ENCODE peak calls at places on chromosomes 6 and 20, in ten cellular contexts. W is aorta; D is activated T-helper 1 cell treated with anti-CD3 and anti-CD28 coated beads, Interleukin-12 subunit alpha, Interleukin-12 subunit beta, Interleukin-2, Interleukin-4 antibody, amounts not matched to agents 30 ng/mL and 10 ng/mL and 1 ng/mL, durations not matched to agents 14 hours and 24 hours and 36 hours; U is stomach; L is Ammon's horn; K is NCI-H82; P is T-helper 1 cell; R is midbrain; T is NCI-H1092 treated with DMSO at 0.1 percent for 48 hours; J is uterus. V is an unnamed sample.

GRCh38 chr20:43781215-43781614 is 54.4 kb upstream of the GTSF1L start:
- DNase-seq in W (no peak), D (no peak), U (no peak), L (no peak), K (no peak), P (no peak), R (no peak), T (no peak), J (no peak), V (no peak)

GRCh38 chr20:51542033-51542893 is at the start of gene NFATC2:
- DNase-seq in W (peak), D (peak), U (peak), L (peak), K (peak), P (peak), R (no peak), T (peak), J (peak), V (no peak)

GRCh38 chr20:33251496-33251895 is 15.7 kb downstream of the BPIFA1 start:
- DNase-seq in W (no peak), D (no peak), U (no peak), L (no peak), K (no peak), P (no peak), R (no peak), T (peak), J (no peak), V (no peak)

GRCh38 chr6:126913658-126914057 is 204.8 kb upstream of the RSPO3 start:
- DNase-seq in W (no peak), D (no peak), U (no peak), L (no peak), K (no peak), P (no peak), R (no peak), T (no peak), J (no peak), V (no peak)

GRCh38 chr6:1226208-1227099 is 85.4 kb upstream of the FOXQ1 start:
- DNase-seq in W (no peak), D (no peak), U (no peak), L (no peak), K (no peak), P (no peak), R (no peak), T (no peak), J (no peak), V (no peak)

GRCh38 chr20:50478162-50479036 is 31.8 kb upstream of the PTPN1 start:
- DNase-seq in W (peak), D (peak), U (peak), L (peak), K (peak), P (peak), R (peak), T (peak), J (peak), V (no peak)

GRCh38 chr20:7523288-7523687 is 417.0 kb downstream of the HAO1 start:
- DNase-seq in W (no peak), D (no peak), U (no peak), L (no peak), K (no peak), P (no peak), R (no peak), T (no peak), J (no peak), V (no peak)

GRCh38 chr6:128463942-128464341 is 56.5 kb downstream of the PTPRK start:
- DNase-seq in W (no peak), D (no peak), U (no peak), L (no peak), K (no peak), P (no peak), R (no peak), T (no peak), J (no peak), V (no peak)

GRCh38 chr6:154995241-154996162 is at the start of gene TIAM2:
- DNase-seq in W (peak), D (peak), U (no peak), L (no peak), K (peak), P (no peak), R (no peak), T (no peak), J (no peak), V (no peak)

GRCh38 chr6:151317206-151317994 is 74.0 kb downstream of the ZBTB2 start:
- DNase-seq in W (no peak), D (no peak), U (no peak), L (no peak), K (no peak), P (no peak), R (no peak), T (no peak), J (no peak), V (no peak)

GRCh38 chr20:4573564-4574355 is 147.9 kb upstream of the PRND start:
- DNase-seq in W (no peak), D (no peak), U (no peak), L (no peak), K (peak), P (no peak), R (no peak), T (no peak), J (no peak), V (no peak)

GRCh38 chr20:53652090-53652858 is 58.6 kb upstream of the ZNF217 start:
- DNase-seq in W (no peak), D (no peak), U (no peak), L (peak), K (peak), P (no peak), R (peak), T (no peak), J (no peak), V (no peak)

GRCh38 chr6:159823953-159824352 is 23.9 kb downstream of the PNLDC1 start:
- DNase-seq in W (no peak), D (no peak), U (no peak), L (no peak), K (no peak), P (no peak), R (no peak), T (no peak), J (no peak), V (no peak)

GRCh38 chr6:170516783-170517616 is 36.1 kb downstream of the PSMB1 start:
- DNase-seq in W (no peak), D (peak), U (peak), L (peak), K (peak), P (no peak), R (peak), T (peak), J (no peak), V (no peak)

GRCh38 chr6:121505284-121505683 is 69.8 kb downstream of the GJA1 start:
- DNase-seq in W (no peak), D (no peak), U (no peak), L (no peak), K (no peak), P (no peak), R (no peak), T (no peak), J (no peak), V (no peak)

GRCh38 chr6:16498237-16498636 is 259.9 kb downstream of the GMPR start:
- DNase-seq in W (no peak), D (no peak), U (no peak), L (no peak), K (no peak), P (no peak), R (no peak), T (no peak), J (no peak), V (no peak)

GRCh38 chr20:61621381-61621780 is 369.3 kb downstream of the CDH4 start:
- DNase-seq in W (no peak), D (no peak), U (no peak), L (peak), K (no peak), P (no peak), R (peak), T (no peak), J (no peak), V (no peak)

GRCh38 chr20:33282991-33283555 is at the start of gene BPIFB1:
- DNase-seq in W (peak), D (no peak), U (peak), L (no peak), K (peak), P (no peak), R (no peak), T (no peak), J (no peak), V (no peak)

GRCh38 chr6:33375143-33375649 is 16.4 kb upstream of the KIFC1 start:
- DNase-seq in W (no peak), D (no peak), U (peak), L (peak), K (peak), P (no peak), R (no peak), T (no peak), J (peak), V (no peak)